ENCODE peak calls at places on chromosomes 2 and 18, in nine cellular contexts. L, F, K, X, C, T, W, E and V are unnamed samples.

GRCh38 chr2:29260151-29260772 is 145.0 kb downstream of the CLIP4 start:
- DNase-seq in L (no peak), F (peak), K (no peak), X (no peak), C (peak), T (no peak), W (no peak), E (no peak), V (peak)

GRCh38 chr2:199929257-199929656 is 18.2 kb downstream of the C2orf69 start:
- DNase-seq in L (no peak), F (no peak), K (no peak), X (no peak), C (no peak), T (no peak), W (no peak), E (no peak), V (no peak)

GRCh38 chr18:7221424-7222155 is 9.3 kb upstream of the LRRC30 start:
- DNase-seq in L (no peak), F (peak), K (peak), X (no peak), C (peak), T (no peak), W (peak), E (peak), V (peak)

GRCh38 chr2:88832992-88833389 is 141.5 kb downstream of the RPIA start:
- DNase-seq in L (no peak), F (no peak), K (no peak), X (no peak), C (no peak), T (no peak), W (no peak), E (no peak), V (no peak)

GRCh38 chr2:190649035-190649797 is at the start of gene NAB1:
- DNase-seq in L (peak), F (no peak), K (peak), X (peak), C (peak), T (no peak), W (peak), E (no peak), V (no peak)

GRCh38 chr2:179443175-179443574 is 178.5 kb upstream of the SESTD1 start:
- DNase-seq in L (no peak), F (no peak), K (no peak), X (peak), C (no peak), T (no peak), W (no peak), E (no peak), V (no peak)

GRCh38 chr18:42961298-42961697 is 154.2 kb downstream of the RIT2 start:
- DNase-seq in L (no peak), F (no peak), K (no peak), X (no peak), C (no peak), T (no peak), W (no peak), E (no peak), V (no peak)

GRCh38 chr2:241908686-241909420 is 39.3 kb downstream of the RTP5 start:
- DNase-seq in L (no peak), F (no peak), K (no peak), X (no peak), C (no peak), T (no peak), W (peak), E (no peak), V (no peak)

GRCh38 chr2:209191139-209191538 is 232.7 kb upstream of the MAP2 start:
- DNase-seq in L (no peak), F (no peak), K (no peak), X (no peak), C (no peak), T (no peak), W (no peak), E (no peak), V (no peak)

GRCh38 chr2:61764035-61764800 is 89.6 kb downstream of the FAM161A start:
- DNase-seq in L (peak), F (peak), K (peak), X (peak), C (peak), T (peak), W (peak), E (peak), V (peak)
- TF ChIP-seq CTCF in L (no peak), F (no peak), K (no peak), X (no peak), C (no peak), T (no peak), W (no peak), E (no peak), V (no peak)

GRCh38 chr2:9539530-9539929 is 16.1 kb downstream of the ADAM17 start:
- DNase-seq in L (no peak), F (peak), K (no peak), X (no peak), C (no peak), T (no peak), W (no peak), E (no peak), V (no peak)
- TF ChIP-seq CTCF in L (no peak), F (no peak), K (no peak), X (no peak), C (no peak), T (no peak), W (no peak), E (no peak), V (no peak)

DNA sequence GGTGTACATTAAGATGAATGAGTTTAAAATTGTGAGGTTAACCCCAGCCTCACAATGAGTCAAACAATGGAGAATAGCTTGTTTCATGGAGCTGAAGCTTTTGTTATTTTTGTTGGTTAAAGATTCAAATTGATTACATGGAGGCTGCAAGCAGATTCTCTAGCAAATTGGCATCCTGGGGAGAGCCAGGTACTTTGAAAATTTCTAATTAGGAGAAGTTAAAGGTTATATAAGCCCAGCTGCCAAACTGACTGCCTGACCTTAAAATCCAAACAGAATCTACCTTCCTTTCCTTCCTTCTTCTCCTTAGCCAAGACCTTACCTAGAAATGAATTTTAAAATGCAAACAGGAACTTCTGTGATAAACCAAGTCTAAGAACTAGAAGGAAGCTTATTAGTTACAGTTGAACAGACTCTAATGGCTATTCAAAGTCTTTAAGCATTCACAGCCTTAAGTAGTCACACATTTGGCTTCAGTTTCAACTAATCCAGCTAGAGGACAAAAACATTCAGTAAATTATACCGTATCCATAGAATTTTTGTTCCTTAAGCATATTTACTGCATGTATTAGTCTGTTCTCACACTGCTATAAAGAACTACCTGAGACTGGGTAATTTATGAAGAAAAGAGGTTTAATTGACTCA is 31.5 kb upstream of the PGAP1 start:
- DNase-seq in L (no peak), F (no peak), K (no peak), X (no peak), C (no peak), T (no peak), W (no peak), E (no peak), V (no peak)
- TF ChIP-seq CTCF in L (no peak), F (no peak), K (no peak), X (no peak), C (no peak), T (no peak), W (no peak), E (no peak), V (no peak)

DNA sequence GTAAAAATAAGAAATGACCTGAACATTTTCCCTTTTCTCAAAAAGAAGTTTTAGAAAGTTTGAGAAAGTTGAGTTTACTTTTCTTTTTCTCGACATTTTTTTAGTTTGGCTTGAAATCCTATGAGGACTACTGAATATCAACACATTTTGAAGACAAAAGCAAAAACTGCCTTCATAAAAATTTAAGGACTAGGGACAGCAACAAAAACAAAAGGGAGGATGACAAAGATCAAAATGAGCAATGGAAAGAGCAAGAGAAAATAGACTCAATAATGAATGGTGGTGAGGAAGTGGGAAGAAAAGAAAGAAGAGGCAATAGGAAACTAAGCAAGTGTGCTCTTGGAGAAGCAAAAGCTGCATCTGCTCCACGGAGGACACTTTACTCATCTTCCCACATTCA is 82.5 kb downstream of the ABCA12 start:
- DNase-seq in L (no peak), F (no peak), K (no peak), X (no peak), C (no peak), T (no peak), W (no peak), E (no peak), V (no peak)
- TF ChIP-seq CTCF in L (no peak), F (no peak), K (no peak), X (no peak), C (no peak), T (no peak), W (no peak), E (no peak), V (no peak)

GRCh38 chr2:120761911-120762310 is 26.2 kb downstream of the GLI2 start:
- DNase-seq in L (peak), F (no peak), K (no peak), X (no peak), C (no peak), T (no peak), W (no peak), E (no peak), V (no peak)

GRCh38 chr2:120761164-120761861 is 25.6 kb downstream of the GLI2 start:
- DNase-seq in L (peak), F (no peak), K (no peak), X (no peak), C (no peak), T (no peak), W (no peak), E (no peak), V (no peak)

GRCh38 chr2:120759543-120760331 is 24.1 kb downstream of the GLI2 start:
- DNase-seq in L (peak), F (no peak), K (no peak), X (no peak), C (no peak), T (no peak), W (no peak), E (no peak), V (no peak)

GRCh38 chr2:120760446-120761135 is 24.9 kb downstream of the GLI2 start:
- DNase-seq in L (peak), F (peak), K (no peak), X (peak), C (no peak), T (no peak), W (no peak), E (no peak), V (no peak)

DNA sequence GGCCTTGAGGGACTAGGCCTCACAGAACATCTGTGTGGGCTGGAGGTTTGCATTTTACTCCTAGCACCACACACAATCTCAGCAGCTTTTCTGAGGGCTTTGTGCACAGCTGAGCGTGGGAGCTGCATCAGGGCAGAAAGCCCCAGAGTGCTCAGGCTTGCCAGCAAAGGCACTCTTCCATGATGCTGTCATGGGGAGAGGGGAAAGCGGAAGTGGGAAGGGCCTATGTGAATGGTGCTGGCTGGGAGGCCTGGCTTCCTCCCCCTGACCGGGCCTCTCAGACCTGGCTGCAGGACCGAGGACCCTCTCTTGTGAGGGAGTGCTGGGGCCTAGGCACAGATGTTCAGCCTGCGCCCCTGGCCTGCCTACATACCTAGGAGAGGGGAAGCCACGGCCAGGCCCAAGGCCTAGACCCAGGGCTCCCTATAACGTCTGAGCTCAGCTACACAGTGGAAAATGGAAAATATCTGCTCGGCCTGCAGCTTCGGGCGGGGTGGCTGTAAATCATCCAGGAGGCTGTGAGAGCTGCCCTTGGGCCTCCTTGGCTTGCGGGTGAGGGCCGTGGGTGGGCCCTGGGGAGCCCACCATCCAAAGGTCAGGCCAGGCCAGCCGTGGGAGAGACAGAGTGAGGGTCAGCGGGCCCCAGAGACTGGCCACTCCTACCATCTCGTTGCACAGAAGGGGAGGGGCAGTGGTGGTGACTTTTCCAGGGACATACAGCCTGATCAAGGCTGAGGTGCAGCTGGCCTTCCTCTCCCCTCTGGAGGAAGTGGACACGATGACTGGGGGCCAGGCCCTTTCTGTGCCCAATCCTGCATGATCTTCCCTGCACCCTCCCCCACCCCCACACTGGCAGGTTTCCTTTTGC is 22.7 kb downstream of the GLI2 start:
- DNase-seq in L (peak), F (peak), K (peak), X (peak), C (peak), T (peak), W (no peak), E (no peak), V (peak)
- TF ChIP-seq CTCF in L (no peak), F (no peak), K (no peak), X (no peak), C (no peak), T (no peak), W (no peak), E (no peak), V (no peak)

GRCh38 chr2:136328396-136328795 is 210.4 kb upstream of the CXCR4 start:
- DNase-seq in L (no peak), F (no peak), K (no peak), X (no peak), C (no peak), T (no peak), W (no peak), E (no peak), V (no peak)
- TF ChIP-seq CTCF in L (no peak), F (no peak), K (no peak), X (no peak), C (no peak), T (no peak), W (no peak), E (no peak), V (no peak)

GRCh38 chr2:99187011-99187410 is 6.0 kb downstream of the MRPL30 start:
- DNase-seq in L (no peak), F (no peak), K (no peak), X (no peak), C (no peak), T (no peak), W (no peak), E (no peak), V (no peak)

GRCh38 chr2:99184811-99185210 is 3.8 kb downstream of the MRPL30 start:
- DNase-seq in L (no peak), F (no peak), K (no peak), X (no peak), C (no peak), T (no peak), W (no peak), E (no peak), V (no peak)

GRCh38 chr2:99188357-99188756 is 7.4 kb downstream of the MRPL30 start:
- DNase-seq in L (no peak), F (no peak), K (no peak), X (no peak), C (no peak), T (no peak), W (no peak), E (no peak), V (no peak)

GRCh38 chr2:99190548-99190947 is 9.6 kb downstream of the MRPL30 start:
- DNase-seq in L (no peak), F (no peak), K (no peak), X (no peak), C (no peak), T (no peak), W (no peak), E (no peak), V (no peak)
- TF ChIP-seq CTCF in L (no peak), F (peak), K (no peak), X (no peak), C (peak), T (no peak), W (no peak), E (no peak), V (peak)

GRCh38 chr2:142981069-142981378 is 103.6 kb downstream of the KYNU start:
- DNase-seq in L (no peak), F (no peak), K (no peak), X (no peak), C (no peak), T (no peak), W (no peak), E (no peak), V (no peak)
- TF ChIP-seq CTCF in L (no peak), F (no peak), K (no peak), X (peak), C (no peak), T (peak), W (no peak), E (no peak), V (peak)

DNA sequence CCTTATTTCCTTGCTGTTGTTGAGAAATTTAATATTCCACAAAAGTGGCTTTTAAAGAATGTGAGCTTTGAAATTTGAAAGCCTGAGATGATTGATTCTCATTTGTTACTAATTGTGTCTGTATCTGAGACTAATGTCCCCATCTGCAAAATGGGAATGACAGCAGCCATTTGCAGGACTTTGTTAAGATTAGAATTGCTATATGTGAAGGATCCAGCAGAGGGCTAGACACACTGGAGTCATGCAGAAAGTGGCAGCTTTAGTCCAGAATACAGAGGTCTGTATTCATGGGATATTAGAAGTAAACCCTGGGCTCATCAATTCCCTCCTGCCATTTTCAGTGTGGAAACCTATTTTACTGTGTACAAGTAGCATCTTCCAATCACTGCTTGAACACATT is 296.5 kb upstream of the GYPC start:
- DNase-seq in L (no peak), F (peak), K (no peak), X (no peak), C (peak), T (no peak), W (no peak), E (no peak), V (no peak)
- TF ChIP-seq CTCF in L (no peak), F (peak), K (no peak), X (peak), C (peak), T (no peak), W (no peak), E (peak), V (peak)

DNA sequence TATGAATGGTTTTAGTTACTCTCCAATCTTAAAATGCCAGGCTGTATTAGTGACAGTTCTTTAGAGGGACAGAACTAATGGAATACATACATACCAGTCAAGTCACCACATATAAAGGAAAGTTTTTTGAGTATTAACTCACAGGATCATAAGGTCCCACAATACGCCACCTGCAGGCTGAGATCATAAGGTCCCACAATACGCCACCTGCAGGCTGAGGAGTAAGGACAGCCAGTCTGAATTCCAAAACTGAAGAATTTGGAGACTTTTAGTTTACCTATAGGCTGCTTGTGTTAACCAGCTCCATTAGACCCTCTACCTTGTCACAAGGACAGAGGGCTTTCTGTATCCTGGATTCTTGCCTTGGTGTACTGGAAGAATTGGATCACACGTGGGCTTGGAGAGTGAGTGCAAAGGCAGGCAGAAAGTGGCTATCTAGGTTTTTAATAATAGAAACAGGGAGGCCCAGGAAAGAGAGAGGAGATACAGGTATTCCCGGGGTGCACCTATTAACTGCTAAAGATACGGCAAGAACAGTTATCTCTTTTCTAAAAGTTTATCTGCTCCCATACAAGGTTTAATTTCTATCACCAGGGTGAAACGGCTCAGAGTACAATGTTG is 234.9 kb upstream of the CYRIA start:
- DNase-seq in L (no peak), F (peak), K (peak), X (no peak), C (no peak), T (no peak), W (peak), E (no peak), V (no peak)
- TF ChIP-seq CTCF in L (no peak), F (peak), K (peak), X (peak), C (peak), T (no peak), W (no peak), E (peak), V (peak)